ENCODE peak calls at places on chromosomes 5 and 9, in five cellular contexts. X is naive thymus-derived CD4-positive, alpha-beta T cell; J is right lobe of liver; Z is tibial nerve; M is left lung. D is an unnamed sample.

GRCh38 chr5:134130239-134130945 is 15.9 kb downstream of the TCF7 start:
- DNase-seq in X (no peak), J (no peak), Z (no peak), M (no peak), D (no peak)

GRCh38 chr5:60036539-60036938 is 143.0 kb upstream of the PDE4D start:
- DNase-seq in X (no peak), J (no peak), Z (no peak), M (no peak), D (no peak)

GRCh38 chr9:129617167-129617566 is 3.7 kb downstream of the C9orf50 start:
- DNase-seq in X (no peak), J (no peak), Z (no peak), M (no peak), D (no peak)

GRCh38 chr5:53073349-53073748 is 36.2 kb downstream of the MOCS2 start:
- DNase-seq in X (no peak), J (no peak), Z (no peak), M (no peak), D (no peak)

GRCh38 chr5:148873120-148873519 is 46.7 kb downstream of the ADRB2 start:
- DNase-seq in X (no peak), J (no peak), Z (no peak), M (no peak), D (no peak)

GRCh38 chr9:79912641-79913040 is 340.9 kb downstream of the TLE4 start:
- DNase-seq in X (no peak), J (no peak), Z (no peak), M (no peak), D (no peak)

GRCh38 chr5:170267431-170268152 is 30.0 kb downstream of the LCP2 start:
- DNase-seq in X (peak; percentile 74), J (peak; percentile 69), Z (peak; percentile 78), M (peak; percentile 75), D (peak; percentile 75)

GRCh38 chr5:61160497-61160896 is 1.8 kb downstream of the SMIM15 start:
- DNase-seq in X (no peak), J (no peak), Z (no peak), M (no peak), D (no peak)

GRCh38 chr9:88831783-88832407 is 159.4 kb upstream of the S1PR3 start:
- DNase-seq in X (no peak), J (no peak), Z (no peak), M (no peak), D (no peak)

GRCh38 chr9:15248596-15248995 is 58.4 kb downstream of the TTC39B start:
- DNase-seq in X (no peak), J (no peak), Z (no peak), M (no peak), D (no peak)

GRCh38 chr5:138177936-138178515 is 404 bp downstream of the BRD8 start:
- DNase-seq in X (no peak), J (peak; percentile 49), Z (no peak), M (peak; percentile 44), D (no peak)

GRCh38 chr5:139725073-139725830 is 70.4 kb upstream of the PSD2 start:
- DNase-seq in X (no peak), J (peak; percentile 74), Z (no peak), M (peak; percentile 56), D (no peak)

GRCh38 chr5:175354961-175355360 is 89.0 kb downstream of the DRD1 start:
- DNase-seq in X (no peak), J (no peak), Z (no peak), M (no peak), D (no peak)

GRCh38 chr5:181181650-181182565 is 23.1 kb downstream of the TRIM7 start:
- DNase-seq in X (peak; percentile 62), J (peak; percentile 72), Z (no peak), M (peak; percentile 69), D (no peak)

GRCh38 chr9:128787583-128788156 is 617 bp downstream of the TBC1D13 start:
- DNase-seq in X (no peak), J (no peak), Z (peak; percentile 8), M (no peak), D (no peak)

GRCh38 chr5:110251366-110251765 is 475.1 kb downstream of the TMEM232 start:
- DNase-seq in X (no peak), J (no peak), Z (no peak), M (no peak), D (no peak)

GRCh38 chr5:73250645-73251044 is 77.7 kb downstream of the TMEM174 start:
- DNase-seq in X (no peak), J (no peak), Z (no peak), M (no peak), D (no peak)

DNA sequence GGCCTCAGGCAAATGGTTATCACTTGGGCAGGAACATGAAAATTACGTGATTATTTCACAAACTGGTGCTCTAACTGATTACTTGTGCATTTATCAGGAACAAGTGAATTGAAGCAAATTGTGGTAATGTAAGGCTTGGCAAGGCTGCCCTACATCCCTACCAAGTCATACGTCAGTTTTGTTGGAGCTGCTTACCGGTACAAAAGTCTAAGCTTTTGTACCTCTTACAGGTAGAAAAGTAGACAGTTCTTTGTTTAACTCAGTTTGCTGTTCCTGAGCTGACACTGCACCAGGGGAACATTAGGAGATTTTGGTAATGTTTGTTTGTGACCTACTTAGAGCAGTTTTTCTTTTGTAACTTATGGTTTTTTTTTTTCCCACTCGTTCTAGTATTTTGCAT is 2.2 kb downstream of the G3BP1 start:
- DNase-seq in X (no peak), J (no peak), Z (no peak), M (no peak), D (no peak)
- H3K27ac ChIP-seq in X (peak overlapping the region; percentile 77), J (no peak overlapping the region), Z (peak overlapping the region; percentile 92), M (no peak overlapping the region), D (no peak overlapping the region)

DNA sequence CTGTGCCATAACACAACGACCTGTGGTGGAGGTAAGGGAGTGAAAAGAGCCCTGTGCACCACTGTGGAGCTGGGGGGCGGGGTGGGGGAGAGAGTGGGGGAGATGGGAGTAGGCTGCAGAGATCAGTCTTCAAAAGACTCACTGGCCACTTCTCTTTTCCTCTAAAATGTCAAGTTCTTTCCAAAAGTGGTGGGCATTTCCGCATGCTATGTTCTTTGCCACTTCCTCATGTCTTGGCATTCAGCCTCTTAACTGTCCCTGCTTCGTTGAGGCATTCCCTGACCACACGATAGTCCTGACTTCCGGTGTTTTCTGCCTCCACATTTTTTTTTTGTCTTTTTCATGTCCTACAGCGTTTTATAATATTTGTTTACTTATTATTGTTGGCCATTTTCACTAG is 2.4 kb upstream of the PPP2R2B start:
- DNase-seq in X (no peak), J (no peak), Z (no peak), M (no peak), D (no peak)
- H3K27ac ChIP-seq in X (no peak overlapping the region), J (no peak overlapping the region), Z (no peak overlapping the region), M (no peak overlapping the region), D (no peak overlapping the region)

DNA sequence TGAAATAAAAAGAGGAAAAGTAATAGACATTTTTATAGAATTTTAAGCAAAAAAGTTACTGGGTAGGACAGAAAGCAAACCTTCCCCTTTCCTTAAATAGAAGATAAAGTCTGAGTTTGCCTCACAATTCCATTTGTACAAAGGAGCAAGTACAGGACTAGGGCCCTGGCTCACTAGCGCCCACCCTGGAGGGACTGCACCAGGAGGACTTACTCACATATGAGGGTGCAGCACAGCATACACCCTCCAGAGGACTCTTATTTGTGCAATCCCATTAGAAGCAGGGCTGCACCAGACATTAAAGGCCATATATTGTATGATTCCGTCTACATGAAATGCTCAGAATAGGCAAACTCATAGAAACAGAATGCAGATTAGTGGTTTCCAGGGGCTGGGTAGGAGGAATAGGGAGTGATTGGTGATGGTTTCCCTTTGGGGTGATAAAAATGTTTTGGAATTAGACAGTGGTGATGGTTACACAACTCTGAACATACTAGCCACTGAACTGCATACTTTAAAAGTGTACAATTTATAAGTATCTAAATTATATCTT is 4.5 kb downstream of the REEP5 start:
- DNase-seq in X (no peak), J (no peak), Z (no peak), M (no peak), D (no peak)
- H3K27ac ChIP-seq in X (no peak overlapping the region), J (no peak overlapping the region), Z (no peak overlapping the region), M (no peak overlapping the region), D (no peak overlapping the region)

DNA sequence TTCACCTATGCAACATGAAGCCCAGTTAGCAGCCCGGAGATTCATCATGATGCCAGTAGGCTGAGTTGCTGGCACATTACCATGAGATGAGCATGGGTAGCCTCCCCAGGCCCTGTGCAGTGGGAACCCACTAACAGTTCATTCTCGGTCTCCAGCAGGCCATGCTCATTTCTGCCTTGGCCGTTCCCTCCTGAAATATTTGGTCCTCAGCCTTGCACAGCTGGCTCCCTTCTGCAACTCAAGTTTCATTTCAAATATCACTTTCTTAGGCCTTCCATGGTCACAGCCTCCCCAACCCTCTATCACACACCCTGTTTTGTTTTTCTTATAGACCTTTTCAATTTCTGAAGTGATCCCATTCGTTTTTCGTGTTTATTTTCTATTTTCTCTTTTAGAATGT is 125.4 kb upstream of the VLDLR start:
- DNase-seq in X (no peak), J (no peak), Z (no peak), M (no peak), D (no peak)
- H3K27ac ChIP-seq in X (no peak overlapping the region), J (no peak overlapping the region), Z (no peak overlapping the region), M (no peak overlapping the region), D (no peak overlapping the region)

GRCh38 chr5:158635565-158635964 is 464.2 kb downstream of the EBF1 start:
- DNase-seq in X (no peak), J (no peak), Z (no peak), M (no peak), D (no peak)
- H3K27ac ChIP-seq in X (no peak overlapping the region), J (no peak overlapping the region), Z (no peak overlapping the region), M (no peak overlapping the region), D (no peak overlapping the region)

GRCh38 chr9:136806067-136806466 is 1.7 kb upstream of the RABL6 start:
- DNase-seq in X (no peak), J (no peak), Z (no peak), M (no peak), D (no peak)

GRCh38 chr9:136807281-136808074 is at the start of gene RABL6:
- DNase-seq in X (peak; percentile 86), J (peak; percentile 81), Z (peak; percentile 47), M (peak; percentile 79), D (no peak)

GRCh38 chr9:136805207-136805740 is 2.5 kb upstream of the RABL6 start:
- DNase-seq in X (no peak), J (no peak), Z (no peak), M (no peak), D (no peak)

GRCh38 chr9:136808075-136808780 is 480 bp downstream of the RABL6 start:
- DNase-seq in X (no peak), J (peak; percentile 50), Z (no peak), M (no peak), D (peak; percentile 49)

GRCh38 chr9:136806631-136807201 is 1.0 kb upstream of the RABL6 start:
- DNase-seq in X (no peak), J (no peak), Z (no peak), M (no peak), D (no peak)
- H3K27ac ChIP-seq in X (peak overlapping the region; percentile 94), J (no peak overlapping the region), Z (peak overlapping the region; percentile 94), M (peak overlapping the region; percentile 90), D (peak overlapping the region; percentile 89)

D was measured in substantia nigra.